ENCODE peak calls at places on chromosome 1, in five cellular contexts. O is stomach, C is body of pancreas, L is cardiac fibroblast, E is AG04450. U is an unnamed sample.

GRCh38 chr1:165631403-165632151 is 543 bp downstream of the MGST3 start:
- DNase-seq in O (peak; percentile 58), C (peak; percentile 66), L (peak; percentile 81), E (peak; percentile 62), U (peak; percentile 34)

GRCh38 chr1:150798509-150798908 is 9.6 kb downstream of the CTSK start:
- DNase-seq in O (no peak), C (no peak), L (no peak), E (no peak), U (no peak)

GRCh38 chr1:166675213-166675612 is 164.1 kb upstream of the POGK start:
- DNase-seq in O (no peak), C (no peak), L (no peak), E (no peak), U (no peak)

GRCh38 chr1:158078569-158079080 is 85.2 kb downstream of the KIRREL1 start:
- DNase-seq in O (no peak), C (no peak), L (no peak), E (no peak), U (no peak)

GRCh38 chr1:185010361-185010760 is 35.0 kb upstream of the RNF2 start:
- DNase-seq in O (no peak), C (no peak), L (no peak), E (no peak), U (no peak)

GRCh38 chr1:210323957-210324356 is 4.7 kb upstream of the HHAT start:
- DNase-seq in O (no peak), C (no peak), L (no peak), E (no peak), U (no peak)

GRCh38 chr1:150464422-150464826 is 22.8 kb upstream of the TARS2 start:
- DNase-seq in O (peak; percentile 63), C (peak; percentile 71), L (peak; percentile 73), E (peak; percentile 18), U (peak; percentile 18)

GRCh38 chr1:205951746-205952145 is 8.5 kb upstream of the SLC26A9 start:
- DNase-seq in O (no peak), C (no peak), L (no peak), E (no peak), U (no peak)

GRCh38 chr1:234320069-234320468 is 53.2 kb upstream of the COA6 start:
- DNase-seq in O (no peak), C (no peak), L (no peak), E (no peak), U (no peak)
- TF ChIP-seq CTCF in O (no peak), C (no peak), L (no peak), E (no peak), U (no peak)

DNA sequence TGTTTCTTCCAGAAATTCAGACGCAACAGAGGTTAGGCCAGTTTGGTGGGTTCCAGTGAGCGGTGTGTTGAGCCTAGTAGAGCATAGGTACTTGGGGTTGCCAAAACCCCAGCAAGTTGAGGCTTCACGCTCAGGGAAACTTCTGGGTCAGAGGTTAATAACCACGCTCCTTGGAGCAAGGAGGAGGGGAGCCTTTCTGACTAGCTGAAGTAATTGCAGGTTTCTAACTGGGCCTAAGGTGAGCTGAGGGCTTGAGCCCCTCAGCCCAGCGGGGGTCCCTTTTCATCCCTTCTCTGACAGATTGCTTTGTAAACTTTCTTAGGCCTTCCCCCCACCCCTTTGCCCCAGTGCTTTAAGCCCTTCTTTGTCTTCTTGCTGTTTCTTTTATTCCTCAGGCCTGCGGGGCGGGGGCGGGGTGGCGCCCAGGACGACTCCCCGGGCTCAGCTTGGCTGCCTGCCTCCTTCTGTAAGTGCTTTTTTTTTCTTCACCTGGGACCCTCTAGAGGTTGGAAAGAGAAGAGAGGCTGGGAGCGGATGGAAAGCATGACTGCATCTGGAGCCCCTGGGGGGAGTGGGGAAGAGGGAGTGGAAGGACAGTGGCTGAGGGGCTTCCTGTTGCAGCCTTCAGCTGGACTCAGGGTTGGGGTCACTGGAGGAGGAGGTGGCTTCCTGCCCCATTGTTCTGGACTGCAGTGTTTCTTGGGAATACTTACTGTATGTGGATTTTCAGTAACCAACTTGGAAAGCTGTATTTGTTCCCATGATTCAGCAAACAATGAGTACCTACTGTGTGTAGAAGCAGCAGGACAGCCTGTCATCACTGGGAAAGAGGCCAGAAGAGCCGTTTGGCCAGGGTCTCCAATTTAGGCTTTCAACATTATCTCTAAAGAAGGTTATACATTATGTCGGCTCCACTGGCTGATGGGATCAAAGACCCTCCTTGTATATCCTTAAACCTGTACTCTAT is 1.4 kb upstream of the ZNF436 start:
- DNase-seq in O (no peak), C (no peak), L (peak; percentile 61), E (no peak), U (no peak)
- TF ChIP-seq CTCF in O (no peak), C (no peak), L (peak; percentile 5), E (peak; percentile 17), U (no peak)

GRCh38 chr1:161972828-161973227 is 50.8 kb downstream of the OLFML2B start:
- DNase-seq in O (no peak), C (no peak), L (no peak), E (no peak), U (no peak)
- TF ChIP-seq CTCF in O (no peak), C (no peak), L (no peak), E (no peak), U (no peak)

GRCh38 chr1:13663969-13664368 is 36.0 kb upstream of the PRDM2 start:
- DNase-seq in O (no peak), C (no peak), L (peak; percentile 23), E (no peak), U (no peak)
- TF ChIP-seq CTCF in O (no peak), C (no peak), L (no peak), E (no peak), U (no peak)

DNA sequence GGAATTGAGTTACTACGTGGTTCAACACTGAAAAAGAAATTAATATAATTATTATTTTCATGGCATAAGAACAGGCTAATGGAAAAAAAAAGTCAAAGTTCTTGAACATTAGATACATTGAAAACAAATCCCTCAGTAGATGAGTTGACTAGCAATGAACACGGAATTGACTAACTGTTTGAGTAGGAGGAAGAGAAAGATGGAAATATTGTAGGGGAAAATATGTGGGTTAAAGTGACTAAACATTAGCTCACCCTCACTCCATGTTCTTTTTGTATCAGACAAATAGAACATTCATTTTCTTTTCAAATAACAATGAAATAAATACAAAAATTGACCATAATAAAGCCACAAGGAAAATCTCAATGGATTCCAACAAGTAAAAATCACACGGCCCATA is 84.3 kb downstream of the KCNK2 start:
- DNase-seq in O (no peak), C (no peak), L (no peak), E (no peak), U (no peak)
- TF ChIP-seq CTCF in O (no peak), C (no peak), L (no peak), E (no peak), U (no peak)

GRCh38 chr1:103931891-103932290 is 182.2 kb downstream of the AMY1C start:
- DNase-seq in O (no peak), C (no peak), L (no peak), E (no peak), U (no peak)

GRCh38 chr1:103941086-103941485 is 191.4 kb downstream of the AMY1C start:
- DNase-seq in O (no peak), C (no peak), L (no peak), E (no peak), U (no peak)

GRCh38 chr1:103942029-103942428 is 192.3 kb downstream of the AMY1C start:
- DNase-seq in O (no peak), C (no peak), L (no peak), E (no peak), U (no peak)

DNA sequence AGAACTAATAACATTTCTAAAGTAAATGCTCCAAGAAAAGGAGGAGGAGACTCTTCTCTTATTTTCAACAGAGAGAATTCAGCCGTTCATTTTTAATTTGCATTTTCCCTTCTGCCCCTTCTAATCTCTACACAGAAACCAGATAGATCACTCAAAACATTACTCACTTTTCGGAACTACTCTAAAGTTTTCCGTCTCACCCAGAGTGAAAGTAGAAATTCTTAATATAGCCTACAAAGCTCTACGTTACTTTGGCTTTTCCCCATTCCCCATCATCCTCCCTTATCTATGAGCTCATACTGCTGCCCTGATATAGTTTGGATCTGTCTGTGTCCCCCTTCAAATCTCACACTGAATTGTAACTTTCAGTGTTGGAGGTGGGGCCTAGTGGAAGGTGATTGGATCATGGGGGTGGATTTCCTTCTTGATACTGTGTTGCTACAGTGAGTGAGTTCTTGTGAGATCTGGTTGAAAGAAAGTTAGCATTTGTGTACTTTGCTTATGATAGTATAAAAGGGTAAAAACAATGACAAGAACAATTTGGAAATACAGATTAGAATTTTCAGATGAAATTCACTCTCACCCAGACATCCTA is 188.2 kb downstream of the AMY1C start:
- DNase-seq in O (no peak), C (no peak), L (no peak), E (no peak), U (no peak)
- TF ChIP-seq CTCF in O (no peak), C (no peak), L (no peak), E (no peak), U (no peak)

GRCh38 chr1:21534674-21535378 is 25.6 kb downstream of the ALPL start:
- DNase-seq in O (peak; percentile 48), C (peak; percentile 59), L (peak; percentile 79), E (no peak), U (no peak)
- TF ChIP-seq CTCF in O (peak; percentile 7), C (peak; percentile 58), L (peak; percentile 46), E (peak; percentile 77), U (peak; percentile 30)